ENCODE peak calls at places on chromosomes 4 and X, in four cellular contexts. O, G, Y and B are unnamed samples.

GRCh38 chr4:8082517-8083055 is 76.0 kb downstream of the ABLIM2 start:
- DNase-seq in O (no peak), G (no peak), Y (no peak), B (no peak)

GRCh38 chrX:37755073-37755472 is 24.8 kb upstream of the CYBB start:
- DNase-seq in O (no peak), G (peak), Y (no peak), B (peak)

GRCh38 chrX:154735695-154736393 is 15.0 kb downstream of the GAB3 start:
- DNase-seq in O (no peak), G (no peak), Y (no peak), B (no peak)

GRCh38 chrX:1164322-1165288 is 47.8 kb downstream of the CRLF2 start:
- DNase-seq in O (no peak), G (peak), Y (no peak), B (no peak)

GRCh38 chr4:7901274-7901845 is 38.3 kb downstream of the AFAP1 start:
- DNase-seq in O (no peak), G (no peak), Y (no peak), B (no peak)

GRCh38 chr4:1002131-1002630 is 9.0 kb upstream of the SLC26A1 start:
- DNase-seq in O (no peak), G (no peak), Y (no peak), B (no peak)

GRCh38 chr4:140653718-140654515 is 85.2 kb upstream of the UCP1 start:
- DNase-seq in O (no peak), G (no peak), Y (no peak), B (peak)

GRCh38 chr4:88097301-88097700 is 61.1 kb downstream of the ABCG2 start:
- DNase-seq in O (no peak), G (no peak), Y (no peak), B (peak)